ENCODE peak calls at places on chromosome 6, in seven cellular contexts. W, F, H, A, O, I and X are unnamed samples.

GRCh38 chr6:40714143-40714542 is 127.0 kb upstream of the LRFN2 start:
- DNase-seq in W (no peak), F (no peak), H (no peak), A (no peak), O (no peak), I (no peak), X (no peak)

GRCh38 chr6:131787955-131788712 is 19.7 kb upstream of the ENPP1 start:
- DNase-seq in W (no peak), F (peak), H (no peak), A (peak), O (peak), I (no peak), X (no peak)

GRCh38 chr6:26199773-26200728 is 112.8 kb downstream of the HFE start:
- DNase-seq in W (peak), F (peak), H (no peak), A (no peak), O (no peak), I (no peak), X (no peak)

GRCh38 chr6:102407886-102408741 is 1014.6 kb downstream of the GRIK2 start:
- DNase-seq in W (no peak), F (no peak), H (no peak), A (no peak), O (no peak), I (no peak), X (no peak)

GRCh38 chr6:53795702-53796450 is 1.1 kb downstream of the LRRC1 start:
- DNase-seq in W (peak), F (no peak), H (peak), A (peak), O (peak), I (peak), X (no peak)

GRCh38 chr6:167470101-167470835 is 145.4 kb downstream of the TTLL2 start:
- DNase-seq in W (no peak), F (no peak), H (no peak), A (no peak), O (no peak), I (no peak), X (no peak)

GRCh38 chr6:5107332-5107731 is 22.2 kb downstream of the PPP1R3G start:
- DNase-seq in W (peak), F (no peak), H (no peak), A (peak), O (no peak), I (no peak), X (no peak)

GRCh38 chr6:112188906-112189305 is 65.5 kb downstream of the LAMA4 start:
- DNase-seq in W (no peak), F (peak), H (no peak), A (no peak), O (no peak), I (no peak), X (no peak)

GRCh38 chr6:134247854-134248580 is 69.9 kb downstream of the SGK1 start:
- DNase-seq in W (no peak), F (no peak), H (no peak), A (no peak), O (no peak), I (no peak), X (no peak)

GRCh38 chr6:158231551-158232444 is 63.6 kb downstream of the GTF2H5 start:
- DNase-seq in W (peak), F (peak), H (peak), A (peak), O (peak), I (peak), X (peak)

GRCh38 chr6:37171141-37171969 is 1.4 kb downstream of the PIM1 start:
- DNase-seq in W (peak), F (no peak), H (peak), A (peak), O (peak), I (peak), X (no peak)

GRCh38 chr6:137112067-137112355 is 61.4 kb downstream of the IL22RA2 start:
- DNase-seq in W (no peak), F (peak), H (no peak), A (no peak), O (no peak), I (no peak), X (no peak)

GRCh38 chr6:97689078-97689754 is 406.2 kb upstream of the MMS22L start:
- DNase-seq in W (no peak), F (no peak), H (no peak), A (no peak), O (peak), I (no peak), X (no peak)

GRCh38 chr6:12504325-12504966 is 212.1 kb upstream of the PHACTR1 start:
- DNase-seq in W (no peak), F (no peak), H (peak), A (no peak), O (peak), I (no peak), X (no peak)

DNA sequence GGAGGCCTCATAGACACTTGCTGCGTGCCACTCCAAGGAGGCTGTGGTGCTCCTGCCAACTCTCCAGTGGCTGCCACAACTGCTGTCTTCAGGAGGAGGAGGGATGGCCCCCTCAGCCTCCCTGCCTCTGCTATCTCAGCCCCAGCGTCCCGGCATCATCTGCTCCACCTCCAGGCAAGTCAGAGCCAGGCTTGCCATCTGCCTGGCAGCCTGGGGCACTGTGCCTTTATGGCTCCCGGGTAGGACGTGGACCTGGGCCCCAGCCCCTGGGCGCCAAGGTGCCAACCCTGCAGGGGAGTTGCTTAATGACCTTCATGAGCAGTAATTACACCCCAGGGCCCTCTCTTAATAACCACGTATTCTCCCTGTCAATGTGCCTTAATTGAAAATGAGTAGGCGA is 122.1 kb upstream of the MLN start:
- DNase-seq in W (no peak), F (no peak), H (no peak), A (no peak), O (no peak), I (no peak), X (no peak)
- H3K27ac ChIP-seq in W (no peak), F (no peak), H (no peak), A (no peak), O (no peak), I (no peak), X (no peak)

DNA sequence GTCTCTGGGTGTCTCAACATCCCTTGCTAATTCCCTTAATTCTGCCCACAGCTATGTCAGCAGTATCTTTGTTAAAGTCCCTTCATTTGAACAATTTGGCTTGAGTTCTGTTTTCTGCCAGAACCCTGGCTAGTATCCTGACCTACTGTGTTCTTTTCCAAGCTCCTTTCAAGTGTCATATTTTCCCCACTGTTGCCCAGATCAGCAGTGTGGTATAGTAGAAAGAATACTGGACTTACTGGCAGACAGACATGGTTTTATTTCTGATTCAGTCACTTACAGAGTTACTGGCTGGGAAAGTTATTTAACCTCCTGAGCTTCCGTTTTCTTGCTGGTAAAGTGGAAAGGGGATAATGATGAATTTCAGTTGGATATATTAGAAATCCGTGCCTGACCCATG is 39.8 kb upstream of the RAB23 start:
- DNase-seq in W (no peak), F (no peak), H (no peak), A (no peak), O (no peak), I (no peak), X (no peak)
- H3K27ac ChIP-seq in W (peak), F (no peak), H (no peak), A (peak), O (no peak), I (no peak), X (peak)

GRCh38 chr6:108174371-108175175 is 8.8 kb downstream of the NR2E1 start:
- DNase-seq in W (no peak), F (peak), H (peak), A (no peak), O (peak), I (no peak), X (no peak)

GRCh38 chr6:108171918-108172516 is 6.2 kb downstream of the NR2E1 start:
- DNase-seq in W (no peak), F (no peak), H (no peak), A (no peak), O (no peak), I (no peak), X (no peak)

GRCh38 chr6:108175176-108175591 is 9.4 kb downstream of the NR2E1 start:
- DNase-seq in W (no peak), F (no peak), H (no peak), A (no peak), O (no peak), I (no peak), X (no peak)

GRCh38 chr6:108176281-108177089 is 10.7 kb downstream of the NR2E1 start:
- DNase-seq in W (no peak), F (no peak), H (no peak), A (no peak), O (no peak), I (no peak), X (no peak)

DNA sequence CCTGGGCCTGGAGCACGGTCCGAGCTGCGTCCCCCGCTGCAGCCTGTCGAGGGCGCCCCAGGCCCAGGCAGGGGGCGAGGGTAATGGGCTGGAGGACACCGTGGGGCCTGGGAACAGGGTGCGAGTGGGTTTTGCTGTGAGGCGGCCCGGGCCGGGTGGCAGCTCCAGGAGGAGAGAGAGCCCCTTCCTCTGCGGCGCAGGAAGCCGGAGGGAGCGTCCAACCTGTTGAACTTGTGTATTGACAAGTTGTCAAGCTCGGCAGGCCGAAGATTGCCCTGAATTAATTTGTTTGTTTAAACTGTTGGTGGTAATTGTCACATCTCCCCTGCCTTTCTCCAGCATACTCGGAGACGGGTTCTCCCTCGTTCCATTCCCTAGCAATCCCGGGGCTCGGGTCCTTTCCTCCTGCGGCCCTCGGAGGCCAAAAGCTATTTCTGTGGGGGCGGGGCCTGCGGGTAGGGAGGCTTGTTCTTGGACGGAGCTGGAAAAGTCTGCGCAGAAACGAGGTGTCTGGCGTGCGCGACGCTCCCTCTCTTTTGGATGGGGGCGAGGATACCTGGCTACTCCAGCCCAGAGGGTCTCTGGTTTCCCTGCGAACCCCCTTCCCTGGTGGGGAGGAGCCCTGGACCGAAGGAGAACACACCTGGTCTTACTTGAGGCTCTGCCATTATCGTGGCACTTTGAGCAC is 9.9 kb downstream of the NR2E1 start:
- DNase-seq in W (no peak), F (no peak), H (no peak), A (no peak), O (no peak), I (peak), X (no peak)
- H3K27ac ChIP-seq in W (no peak), F (no peak), H (no peak), A (no peak), O (no peak), I (no peak), X (no peak)

DNA sequence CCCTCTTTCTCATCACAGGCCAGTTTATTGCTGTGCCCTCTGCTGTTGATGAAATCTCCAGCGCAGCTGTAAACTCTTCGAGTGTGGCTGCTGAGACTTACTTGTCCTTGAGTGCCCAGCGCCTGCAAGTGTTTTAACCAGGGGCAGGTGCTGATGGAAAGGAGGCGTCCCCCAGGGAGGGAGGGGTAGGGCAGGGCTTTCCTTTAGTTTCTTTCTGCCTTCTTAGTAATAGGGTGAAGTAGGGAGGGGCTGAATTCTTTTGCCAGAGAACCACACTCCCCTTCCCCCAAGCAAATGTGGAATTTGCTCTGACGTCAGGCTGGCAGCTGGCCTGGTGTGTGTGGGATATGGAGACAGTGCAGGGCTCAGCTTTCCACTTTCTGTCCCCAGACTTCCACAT is 61.2 kb downstream of the IGF2R start:
- DNase-seq in W (peak), F (peak), H (no peak), A (peak), O (peak), I (peak), X (no peak)
- H3K27ac ChIP-seq in W (peak), F (peak), H (no peak), A (peak), O (no peak), I (no peak), X (peak)

GRCh38 chr6:80438728-80439127 is 332.3 kb downstream of the BCKDHB start:
- DNase-seq in W (no peak), F (peak), H (no peak), A (no peak), O (peak), I (peak), X (no peak)
- H3K27ac ChIP-seq in W (no peak), F (peak), H (no peak), A (no peak), O (no peak), I (peak), X (peak)

GRCh38 chr6:139520321-139520768 is 145.9 kb upstream of the CITED2 start:
- DNase-seq in W (no peak), F (no peak), H (no peak), A (no peak), O (peak), I (no peak), X (no peak)

GRCh38 chr6:139519097-139519496 is 144.6 kb upstream of the CITED2 start:
- DNase-seq in W (no peak), F (no peak), H (no peak), A (no peak), O (no peak), I (no peak), X (no peak)

GRCh38 chr6:139522471-139523220 is 148.2 kb upstream of the CITED2 start:
- DNase-seq in W (no peak), F (peak), H (no peak), A (no peak), O (no peak), I (no peak), X (no peak)

GRCh38 chr6:139519571-139520031 is 145.2 kb upstream of the CITED2 start:
- DNase-seq in W (no peak), F (peak), H (no peak), A (no peak), O (peak), I (no peak), X (no peak)

DNA sequence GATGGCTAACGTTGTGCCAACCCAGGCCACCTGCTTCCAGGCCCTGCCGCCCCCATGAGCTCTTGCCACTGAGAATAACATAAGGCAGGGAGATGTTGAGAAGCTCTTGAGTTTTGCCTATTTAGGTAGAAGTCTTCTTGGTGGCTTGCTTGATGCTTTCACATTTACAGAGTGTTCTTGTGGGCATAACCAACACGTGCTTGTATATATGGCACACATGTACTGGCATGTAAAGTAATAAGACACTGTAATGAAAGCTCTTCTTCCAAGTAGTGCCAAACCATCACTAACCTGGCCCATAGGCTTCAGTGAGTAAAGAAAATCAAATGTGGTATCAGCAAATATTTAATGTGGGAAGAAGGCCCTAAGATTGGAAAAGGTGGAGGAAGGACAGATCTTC is 146.9 kb upstream of the CITED2 start:
- DNase-seq in W (no peak), F (no peak), H (no peak), A (no peak), O (no peak), I (no peak), X (no peak)
- H3K27ac ChIP-seq in W (no peak), F (no peak), H (no peak), A (no peak), O (no peak), I (no peak), X (no peak)